ENCODE peak calls at places on chromosome 10, in eight cellular contexts. I is activated CD4-positive, alpha-beta T cell treated with anti-CD3 and anti-CD28 coated beads for 48 hours; R is K562; G is cardiac fibroblast; E is Caki2; D is kidney glomerular epithelial cell; X is neural crest cell; L is NCI-H1436. Q is an unnamed sample.

GRCh38 chr10:131456411-131456810 is 144.9 kb upstream of the TCERG1L start:
- DNase-seq in D (no peak), L (no peak), R (no peak), I (no peak), X (no peak), G (no peak), E (no peak), Q (no peak)

GRCh38 chr10:89426230-89426868 is 12.0 kb downstream of the IFIT5 start:
- DNase-seq in E (peak), X (peak), D (peak), I (no peak), G (peak), L (peak), R (peak), Q (peak)

GRCh38 chr10:20877554-20877953 is 19.6 kb downstream of the NEBL start:
- DNase-seq in I (no peak), E (peak), D (no peak), G (no peak), X (no peak), R (peak), L (no peak), Q (no peak)

GRCh38 chr10:52864459-52865106 is 92.0 kb upstream of the MBL2 start:
- DNase-seq in D (peak), X (no peak), L (no peak), E (peak), I (no peak), G (peak), R (no peak), Q (peak)

GRCh38 chr10:24722676-24723385 is 856 bp downstream of the ARHGAP21 start:
- DNase-seq in X (peak), D (peak), I (peak), R (peak), E (peak), G (peak), L (no peak), Q (peak)

GRCh38 chr10:78980354-78980753 is 88.4 kb upstream of the ZMIZ1 start:
- DNase-seq in L (no peak), E (no peak), X (no peak), D (no peak), I (no peak), G (no peak), R (no peak), Q (no peak)

GRCh38 chr10:118442032-118442431 is 99.9 kb upstream of the FAM204A start:
- DNase-seq in R (no peak), G (no peak), E (no peak), D (no peak), X (no peak), I (no peak), L (no peak), Q (no peak)

GRCh38 chr10:97327348-97328294 is 6.9 kb downstream of the FRAT2 start:
- DNase-seq in E (no peak), X (no peak), G (no peak), I (no peak), L (peak), D (no peak), R (peak), Q (no peak)

GRCh38 chr10:15295540-15296325 is 75.4 kb downstream of the FAM171A1 start:
- DNase-seq in I (no peak), L (no peak), X (no peak), G (no peak), E (no peak), R (no peak), D (no peak), Q (no peak)

Q was measured in RCC 7860.